ENCODE peak calls at places on chromosomes 13 and 19, in four cellular contexts. Q, F, D and W are unnamed samples.
A peak's percentile ranks its signal among the peaks of the same experiment; 100 is the strongest.

GRCh38 chr19:38042132-38042531 is 135.1 kb downstream of the SIPA1L3 start:
- DNase-seq in Q (no peak), F (no peak), D (no peak), W (no peak)

GRCh38 chr19:34145741-34146202 is 26.5 kb upstream of the LSM14A start:
- DNase-seq in Q (peak; percentile 59), F (peak; percentile 71), D (peak; percentile 44), W (peak; percentile 30)

GRCh38 chr13:52644108-52644507 is 1.9 kb downstream of the HNRNPA1L2 start:
- DNase-seq in Q (no peak), F (no peak), D (no peak), W (no peak)

GRCh38 chr13:73259061-73259908 is 200.5 kb downstream of the KLF5 start:
- DNase-seq in Q (no peak), F (no peak), D (no peak), W (no peak)

GRCh38 chr13:99614465-99614885 is 113.2 kb downstream of the TM9SF2 start:
- DNase-seq in Q (peak; percentile 36), F (peak; percentile 48), D (no peak), W (peak; percentile 91)

GRCh38 chr13:113970810-113971470 is 2.9 kb downstream of the C13orf46 start:
- DNase-seq in Q (no peak), F (no peak), D (peak; percentile 69), W (peak; percentile 79)

GRCh38 chr13:59681630-59682311 is 482.0 kb downstream of the DIAPH3 start:
- DNase-seq in Q (no peak), F (no peak), D (no peak), W (no peak)

GRCh38 chr13:90171649-90172048 is 1175.8 kb upstream of the MIR17HG start:
- DNase-seq in Q (peak; percentile 34), F (no peak), D (no peak), W (peak; percentile 26)

GRCh38 chr13:29924482-29924884 is 74.1 kb upstream of the UBL3 start:
- DNase-seq in Q (no peak), F (no peak), D (peak; percentile 50), W (peak; percentile 46)

GRCh38 chr13:102774596-102775375 is 1.2 kb upstream of the TEX30 start:
- DNase-seq in Q (no peak), F (peak; percentile 1), D (no peak), W (no peak)

GRCh38 chr13:80038371-80038770 is 302.6 kb downstream of the SPRY2 start:
- DNase-seq in Q (no peak), F (no peak), D (no peak), W (no peak)

GRCh38 chr19:2186071-2186846 is 22.5 kb downstream of the DOT1L start:
- DNase-seq in Q (no peak), F (no peak), D (no peak), W (no peak)

GRCh38 chr13:26299168-26299788 is 45.3 kb downstream of the CDK8 start:
- DNase-seq in Q (no peak), F (no peak), D (no peak), W (no peak)

GRCh38 chr19:3365447-3366103 is 808 bp upstream of the NFIC start:
- DNase-seq in Q (no peak), F (no peak), D (peak; percentile 30), W (peak; percentile 52)

GRCh38 chr19:35995655-35995993 is 636 bp downstream of the SDHAF1 start:
- DNase-seq in Q (peak; percentile 57), F (peak; percentile 59), D (no peak), W (peak; percentile 44)

GRCh38 chr13:78609464-78610205 is 6.3 kb upstream of the POU4F1 start:
- DNase-seq in Q (no peak), F (no peak), D (no peak), W (no peak)

GRCh38 chr19:38733493-38734175 is 10.6 kb downstream of the CAPN12 start:
- DNase-seq in Q (no peak), F (peak; percentile 10), D (no peak), W (peak; percentile 48)

GRCh38 chr13:21528616-21529015 is 69.5 kb upstream of the ZDHHC20 start:
- DNase-seq in Q (no peak), F (no peak), D (no peak), W (no peak)

GRCh38 chr19:11405846-11406643 is 13.1 kb downstream of the RGL3 start:
- DNase-seq in Q (no peak), F (no peak), D (no peak), W (peak; percentile 24)

GRCh38 chr19:47437500-47437899 is 18.2 kb upstream of the MEIS3 start:
- DNase-seq in Q (no peak), F (no peak), D (no peak), W (no peak)

GRCh38 chr19:57233207-57233606 is 2.4 kb downstream of the AURKC start:
- DNase-seq in Q (no peak), F (no peak), D (no peak), W (no peak)

GRCh38 chr13:95073826-95074345 is 227.4 kb downstream of the ABCC4 start:
- DNase-seq in Q (no peak), F (no peak), D (no peak), W (no peak)

GRCh38 chr19:47296036-47296435 is 13.6 kb upstream of the C5AR1 start:
- DNase-seq in Q (peak; percentile 83), F (peak; percentile 93), D (peak; percentile 70), W (peak; percentile 63)

GRCh38 chr19:2309734-2310362 is 1.9 kb upstream of the LINGO3 start:
- DNase-seq in Q (no peak), F (no peak), D (no peak), W (no peak)

GRCh38 chr13:30908416-30908980 is 2.4 kb downstream of the MEDAG start:
- DNase-seq in Q (no peak), F (no peak), D (no peak), W (no peak)

GRCh38 chr19:44741258-44741731 is 7.2 kb upstream of the BCL3 start:
- DNase-seq in Q (no peak), F (peak; percentile 34), D (peak; percentile 48), W (peak; percentile 95)

GRCh38 chr13:21550918-21551317 is 53.1 kb downstream of the MICU2 start:
- DNase-seq in Q (no peak), F (no peak), D (no peak), W (peak; percentile 67)

GRCh38 chr19:47156861-47157454 is 26.3 kb downstream of the SAE1 start:
- DNase-seq in Q (peak; percentile 83), F (no peak), D (no peak), W (no peak)

GRCh38 chr19:51599084-51599483 is 28.0 kb downstream of the ZNF175 start:
- DNase-seq in Q (no peak), F (no peak), D (no peak), W (no peak)

GRCh38 chr13:98190889-98191444 is 13.9 kb upstream of the RNF113B start:
- DNase-seq in Q (no peak), F (no peak), D (no peak), W (no peak)

DNA sequence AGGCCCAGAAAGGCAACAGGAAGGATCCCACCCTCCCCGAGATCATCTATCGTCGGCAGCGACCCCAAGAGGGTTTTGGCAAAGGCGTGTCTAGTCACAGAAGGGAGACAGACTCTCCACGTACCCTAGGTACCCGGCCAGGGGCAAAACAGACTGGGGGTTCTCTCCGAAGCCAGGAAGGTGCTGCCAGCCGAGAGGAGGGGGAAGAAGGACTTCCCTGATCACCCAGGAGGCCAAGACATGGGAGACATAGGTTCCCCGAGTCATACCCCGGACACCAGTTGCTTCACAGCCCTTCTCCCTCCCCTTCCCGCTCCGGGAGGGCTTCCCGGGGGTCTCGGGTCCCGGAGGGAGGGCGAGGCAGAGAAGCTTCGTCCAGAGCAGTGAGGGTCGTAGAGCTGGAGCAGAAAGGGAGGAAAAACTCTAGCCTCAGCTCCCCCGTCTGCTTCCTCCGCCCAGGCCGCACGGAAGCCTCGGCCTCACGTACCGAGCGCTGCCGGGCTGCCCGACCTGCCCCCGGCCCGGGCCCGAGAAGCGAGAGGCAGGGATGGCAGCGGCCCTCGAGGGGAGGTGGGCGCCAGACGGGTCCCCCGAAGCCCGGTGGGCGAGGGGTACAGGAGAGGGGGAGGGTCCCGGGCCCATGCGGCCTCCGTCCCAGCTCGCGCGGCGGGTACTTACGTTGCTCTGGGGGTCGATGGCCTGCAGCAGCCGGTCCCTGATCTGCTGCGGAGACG is 643 bp downstream of the MED26 start:
- DNase-seq in Q (no peak), F (peak; percentile 69), D (peak; percentile 5), W (no peak)
- H3K4me1 ChIP-seq in Q (peaks cover 44% of the 10 kb centered on the region), F (peaks cover 54% of the 10 kb centered on the region), D (peaks cover 20% of the 10 kb centered on the region), W (peaks cover 13% of the 10 kb centered on the region)

GRCh38 chr19:55080915-55081772 is 5.5 kb downstream of the EPS8L1 start:
- DNase-seq in Q (no peak), F (peak; percentile 90), D (no peak), W (peak; percentile 51)

GRCh38 chr19:55082023-55082851 is 6.6 kb downstream of the EPS8L1 start:
- DNase-seq in Q (no peak), F (peak; percentile 79), D (no peak), W (no peak)

GRCh38 chr19:55081773-55082022 is 6.0 kb downstream of the EPS8L1 start:
- DNase-seq in Q (no peak), F (no peak), D (no peak), W (no peak)

GRCh38 chr19:55084416-55084815 is 8.7 kb downstream of the EPS8L1 start:
- DNase-seq in Q (no peak), F (no peak), D (no peak), W (no peak)

DNA sequence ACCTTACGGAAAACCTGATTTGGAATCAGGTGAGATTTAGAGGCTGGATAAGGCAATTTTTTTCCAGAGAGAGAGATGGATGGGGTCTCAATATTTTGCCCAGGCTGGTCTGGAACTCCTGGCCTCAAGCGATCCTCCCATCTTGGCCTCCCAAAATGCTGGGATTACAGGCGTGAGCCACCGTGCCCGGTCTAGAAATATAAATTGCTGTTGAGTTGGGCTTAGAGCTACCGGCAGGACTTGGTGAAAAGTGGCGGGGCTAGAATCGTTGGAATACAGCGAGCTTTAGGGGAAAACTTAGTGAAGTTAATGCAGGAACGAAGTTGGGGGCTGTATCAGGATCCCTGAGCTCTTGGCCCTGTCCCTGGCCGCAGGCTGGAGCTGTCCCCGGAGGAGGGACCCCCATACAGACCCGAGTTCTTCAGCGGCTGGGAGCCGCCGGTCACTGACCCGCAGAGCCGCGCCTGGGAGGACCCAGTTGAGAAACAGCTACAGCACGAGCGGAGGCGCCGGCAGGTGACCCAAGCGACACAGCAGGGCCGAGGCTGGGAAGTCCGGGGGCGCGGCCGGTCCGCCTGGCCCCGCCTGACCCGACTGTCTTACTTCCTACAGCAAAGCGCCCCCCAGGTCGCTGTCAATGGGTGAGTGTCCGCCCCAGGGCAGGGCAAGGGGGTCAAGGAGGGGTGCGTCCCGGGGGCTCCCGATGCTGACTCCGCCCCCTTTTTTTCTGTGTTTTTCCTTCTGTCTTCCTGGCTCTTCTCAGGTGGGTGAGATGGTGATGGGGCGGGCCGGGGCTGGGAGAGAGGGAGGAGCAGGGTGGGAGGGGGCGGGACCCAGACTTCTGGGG is 7.6 kb downstream of the EPS8L1 start:
- DNase-seq in Q (no peak), F (no peak), D (no peak), W (no peak)
- H4K20me1 ChIP-seq in Q (no peaks in the 10 kb centered on the region), F (no peaks in the 10 kb centered on the region), D (peaks cover 10% of the 10 kb centered on the region), W (no peaks in the 10 kb centered on the region)

GRCh38 chr19:56103027-56103614 is 18.0 kb downstream of the ZNF787 start:
- DNase-seq in Q (no peak), F (no peak), D (no peak), W (no peak)

GRCh38 chr19:56104423-56104822 is 16.7 kb downstream of the ZNF787 start:
- DNase-seq in Q (no peak), F (no peak), D (no peak), W (no peak)

GRCh38 chr19:56106397-56106849 is 14.7 kb downstream of the ZNF787 start:
- DNase-seq in Q (no peak), F (no peak), D (no peak), W (no peak)

GRCh38 chr19:56106993-56107392 is 14.1 kb downstream of the ZNF787 start:
- DNase-seq in Q (no peak), F (no peak), D (no peak), W (no peak)

GRCh38 chr19:56105090-56105701 is 15.9 kb downstream of the ZNF787 start:
- DNase-seq in Q (no peak), F (no peak), D (peak; percentile 22), W (peak; percentile 71)
- H3K4me1 ChIP-seq in Q (no peaks in the 10 kb centered on the region), F (no peaks in the 10 kb centered on the region), D (peaks cover 4% of the 10 kb centered on the region), W (peaks cover 31% of the 10 kb centered on the region)

GRCh38 chr19:16458391-16459128 is 13.2 kb downstream of the EPS15L1 start:
- DNase-seq in Q (no peak), F (no peak), D (no peak), W (no peak)
- H4K20me1 ChIP-seq in Q (peaks cover 17% of the 10 kb centered on the region), F (peaks cover 9% of the 10 kb centered on the region), D (peaks cover 93% of the 10 kb centered on the region), W (peaks cover 3% of the 10 kb centered on the region)